ENCODE peak calls at places on chromosome 1, in seven cellular contexts. Z is GM12891; I is bronchial epithelial cell; O is T-helper 2 cell; H is stimulated activated CD4-positive, alpha-beta T cell treated with anti-CD3 and anti-CD28 coated beads, Interleukin-12 subunit alpha, Interleukin-12 subunit beta, amount 100 ng/mL, for 48 hours; X is fibroblast of the conjunctiva; J is H9. V is an unnamed sample.

GRCh38 chr1:95039360-95040031 is 33.3 kb downstream of the ALG14 start:
- DNase-seq in Z (no peak), I (peak; percentile 86), O (no peak), H (no peak), X (no peak), J (no peak), V (peak; percentile 67)

GRCh38 chr1:69045572-69045971 is 522.1 kb upstream of the LRRC7 start:
- DNase-seq in Z (no peak), I (no peak), O (no peak), H (no peak), X (no peak), J (no peak), V (no peak)

GRCh38 chr1:68028566-68028965 is 21.9 kb downstream of the DIRAS3 start:
- DNase-seq in Z (no peak), I (no peak), O (no peak), H (no peak), X (no peak), J (no peak), V (no peak)

GRCh38 chr1:71228236-71228635 is 147.4 kb upstream of the ZRANB2 start:
- DNase-seq in Z (no peak), I (no peak), O (no peak), H (no peak), X (no peak), J (no peak), V (no peak)

GRCh38 chr1:3283849-3284248 is 170.6 kb upstream of the ARHGEF16 start:
- DNase-seq in Z (peak; percentile 60), I (no peak), O (no peak), H (no peak), X (no peak), J (peak; percentile 73), V (peak; percentile 38)

GRCh38 chr1:19086176-19086875 is 123.7 kb downstream of the UBR4 start:
- DNase-seq in Z (no peak), I (peak; percentile 27), O (no peak), H (no peak), X (no peak), J (no peak), V (no peak)

GRCh38 chr1:237799762-237800474 is 90.8 kb downstream of the ZP4 start:
- DNase-seq in Z (peak; percentile 34), I (peak; percentile 23), O (no peak), H (peak; percentile 26), X (peak; percentile 3), J (peak; percentile 88), V (peak; percentile 93)

GRCh38 chr1:107358611-107359342 is 217.9 kb downstream of the NTNG1 start:
- DNase-seq in Z (no peak), I (no peak), O (no peak), H (no peak), X (no peak), J (no peak), V (no peak)

GRCh38 chr1:53732409-53732808 is 6.6 kb downstream of the GLIS1 start:
- DNase-seq in Z (no peak), I (no peak), O (no peak), H (no peak), X (no peak), J (no peak), V (no peak)

GRCh38 chr1:82704393-82704792 is 903.7 kb downstream of the ADGRL2 start:
- DNase-seq in Z (no peak), I (no peak), O (no peak), H (no peak), X (no peak), J (no peak), V (no peak)

GRCh38 chr1:47231314-47232186 is 475 bp downstream of the TAL1 start:
- DNase-seq in Z (no peak), I (peak; percentile 16), O (no peak), H (no peak), X (peak; percentile 20), J (peak; percentile 58), V (peak; percentile 46)

GRCh38 chr1:235008239-235008638 is 120.4 kb downstream of the TOMM20 start:
- DNase-seq in Z (no peak), I (peak; percentile 68), O (no peak), H (no peak), X (no peak), J (no peak), V (no peak)

GRCh38 chr1:187948170-187948794 is 1119.5 kb downstream of the PLA2G4A start:
- DNase-seq in Z (no peak), I (no peak), O (no peak), H (no peak), X (no peak), J (no peak), V (no peak)

GRCh38 chr1:182163821-182164223 is 102.3 kb upstream of the ZNF648 start:
- DNase-seq in Z (no peak), I (no peak), O (no peak), H (no peak), X (no peak), J (no peak), V (no peak)

GRCh38 chr1:64046243-64046642 is 157.2 kb upstream of the UBE2U start:
- DNase-seq in Z (no peak), I (no peak), O (no peak), H (no peak), X (no peak), J (no peak), V (no peak)

GRCh38 chr1:87362834-87363426 is 34.2 kb downstream of the LMO4 start:
- DNase-seq in Z (no peak), I (no peak), O (no peak), H (no peak), X (no peak), J (no peak), V (no peak)

GRCh38 chr1:72690871-72691270 is 408.5 kb upstream of the NEGR1 start:
- DNase-seq in Z (no peak), I (no peak), O (no peak), H (no peak), X (no peak), J (no peak), V (peak; percentile 12)

GRCh38 chr1:92858564-92859399 is 26.9 kb downstream of the RPL5 start:
- DNase-seq in Z (peak; percentile 10), I (peak; percentile 83), O (peak; percentile 14), H (peak; percentile 19), X (peak; percentile 73), J (no peak), V (peak; percentile 82)

GRCh38 chr1:197690074-197690473 is 85.2 kb downstream of the DENND1B start:
- DNase-seq in Z (no peak), I (no peak), O (no peak), H (no peak), X (no peak), J (no peak), V (no peak)

GRCh38 chr1:245301162-245301580 is 146.4 kb downstream of the KIF26B start:
- DNase-seq in Z (no peak), I (no peak), O (no peak), H (no peak), X (no peak), J (no peak), V (no peak)

GRCh38 chr1:5424802-5425201 is 567.4 kb downstream of the NPHP4 start:
- DNase-seq in Z (no peak), I (peak; percentile 83), O (no peak), H (no peak), X (no peak), J (peak; percentile 61), V (peak; percentile 89)

GRCh38 chr1:47351305-47351704 is 17.7 kb downstream of the CMPK1 start:
- DNase-seq in Z (no peak), I (peak; percentile 52), O (no peak), H (no peak), X (no peak), J (no peak), V (no peak)

GRCh38 chr1:67570473-67571143 is 114.4 kb upstream of the GADD45A start:
- DNase-seq in Z (no peak), I (peak; percentile 100), O (no peak), H (no peak), X (peak; percentile 40), J (no peak), V (peak; percentile 23)

GRCh38 chr1:26318338-26319064 is 743 bp downstream of the CD52 start:
- DNase-seq in Z (no peak), I (no peak), O (no peak), H (peak; percentile 37), X (no peak), J (no peak), V (no peak)

GRCh38 chr1:208595236-208595635 is 351.1 kb upstream of the PLXNA2 start:
- DNase-seq in Z (no peak), I (no peak), O (no peak), H (no peak), X (no peak), J (no peak), V (no peak)

GRCh38 chr1:88612783-88613182 is 71.3 kb upstream of the PKN2 start:
- DNase-seq in Z (no peak), I (peak; percentile 79), O (no peak), H (no peak), X (no peak), J (no peak), V (no peak)

GRCh38 chr1:15835205-15835740 is 12.2 kb upstream of the SPEN start:
- DNase-seq in Z (no peak), I (no peak), O (peak; percentile 28), H (peak; percentile 25), X (no peak), J (no peak), V (no peak)

GRCh38 chr1:218948446-218948845 is 225.2 kb upstream of the LYPLAL1 start:
- DNase-seq in Z (no peak), I (no peak), O (no peak), H (no peak), X (no peak), J (no peak), V (no peak)

GRCh38 chr1:30950053-30950452 is 41.5 kb upstream of the SDC3 start:
- DNase-seq in Z (no peak), I (no peak), O (no peak), H (no peak), X (no peak), J (no peak), V (no peak)

GRCh38 chr1:27686223-27686990 is 14.4 kb upstream of the IFI6 start:
- DNase-seq in Z (no peak), I (no peak), O (no peak), H (no peak), X (no peak), J (no peak), V (peak; percentile 11)

GRCh38 chr1:180173952-180174351 is 19.3 kb downstream of the QSOX1 start:
- DNase-seq in Z (no peak), I (no peak), O (no peak), H (no peak), X (no peak), J (no peak), V (no peak)

GRCh38 chr1:67469431-67469830 is 39.2 kb upstream of the SERBP1 start:
- DNase-seq in Z (no peak), I (no peak), O (no peak), H (no peak), X (no peak), J (no peak), V (no peak)

GRCh38 chr1:65208577-65208976 is 60.6 kb downstream of the AK4 start:
- DNase-seq in Z (no peak), I (no peak), O (no peak), H (no peak), X (no peak), J (peak; percentile 37), V (no peak)

GRCh38 chr1:23352096-23352695 is 8.1 kb upstream of the HNRNPR start:
- DNase-seq in Z (no peak), I (no peak), O (no peak), H (no peak), X (no peak), J (no peak), V (no peak)